ENCODE peak calls at places on chromosomes 13 and 19, in five cellular contexts. S is uterus, U is HepG2, R is stomach, D is A549. A is an unnamed sample.

GRCh38 chr13:82751221-82751620 is 1131.1 kb downstream of the SLITRK1 start:
- DNase-seq in U (no peak), D (no peak), R (no peak), S (no peak), A (no peak)

GRCh38 chr13:98349731-98350305 is 172.7 kb upstream of the RNF113B start:
- DNase-seq in S (no peak), U (peak), R (peak), D (no peak), A (no peak)

GRCh38 chr19:2043864-2044708 is 7.0 kb downstream of the MKNK2 start:
- DNase-seq in D (no peak), R (no peak), U (no peak), S (peak), A (no peak)

GRCh38 chr19:35740423-35741215 is 1.6 kb downstream of the IGFLR1 start:
- DNase-seq in R (peak), S (peak), U (peak), D (peak), A (peak)

GRCh38 chr13:46211116-46211515 is 612 bp upstream of the LRRC63 start:
- DNase-seq in D (no peak), R (no peak), U (no peak), S (no peak), A (no peak)

GRCh38 chr19:28632357-28633076 is 580.4 kb downstream of the UQCRFS1 start:
- DNase-seq in U (no peak), R (no peak), S (no peak), D (no peak), A (no peak)

GRCh38 chr19:10290876-10291553 is 1.3 kb downstream of the ICAM5 start:
- DNase-seq in D (no peak), R (peak), U (peak), S (no peak), A (no peak)

GRCh38 chr13:50393641-50394040 is 378.4 kb downstream of the KCNRG start:
- DNase-seq in U (no peak), S (no peak), D (no peak), R (no peak), A (no peak)

GRCh38 chr19:17654993-17655392 is 33.2 kb downstream of the UNC13A start:
- DNase-seq in R (no peak), U (no peak), D (peak), S (no peak), A (peak)

GRCh38 chr13:98297043-98297442 is 120.0 kb upstream of the RNF113B start:
- DNase-seq in D (no peak), S (no peak), R (no peak), U (no peak), A (no peak)

GRCh38 chr13:42814868-42815267 is 33.5 kb downstream of the FAM216B start:
- DNase-seq in R (no peak), U (no peak), D (peak), S (no peak), A (no peak)

GRCh38 chr19:47241919-47242644 is 11.1 kb upstream of the BBC3 start:
- DNase-seq in S (no peak), R (no peak), D (no peak), U (no peak), A (no peak)

GRCh38 chr19:38317104-38317612 is 1.4 kb upstream of the YIF1B start:
- DNase-seq in D (no peak), S (no peak), R (no peak), U (no peak), A (no peak)

GRCh38 chr13:112168771-112169170 is 101.8 kb downstream of the SOX1 start:
- DNase-seq in D (no peak), U (no peak), S (no peak), R (no peak), A (no peak)

GRCh38 chr13:51057931-51058330 is 53.1 kb downstream of the C13orf42 start:
- DNase-seq in S (no peak), U (no peak), D (no peak), R (no peak), A (no peak)

GRCh38 chr19:3059653-3060052 is 2.6 kb downstream of the TLE5 start:
- DNase-seq in U (no peak), D (no peak), S (no peak), R (no peak), A (no peak)

GRCh38 chr13:26980099-26981031 is 191.2 kb downstream of the USP12 start:
- DNase-seq in R (no peak), U (no peak), D (no peak), S (no peak), A (no peak)

GRCh38 chr19:40560092-40560507 is 16.6 kb upstream of the SHKBP1 start:
- DNase-seq in R (no peak), S (no peak), U (no peak), D (no peak), A (no peak)

GRCh38 chr13:33547035-33547434 is 261.5 kb upstream of the STARD13 start:
- DNase-seq in S (no peak), D (no peak), U (no peak), R (no peak), A (no peak)

GRCh38 chr13:50136678-50137077 is 121.4 kb downstream of the KCNRG start:
- DNase-seq in R (no peak), U (no peak), D (no peak), S (no peak), A (no peak)

GRCh38 chr13:97318532-97318931 is 96.4 kb downstream of the MBNL2 start:
- DNase-seq in R (no peak), S (no peak), U (no peak), D (no peak), A (no peak)

GRCh38 chr19:55702131-55702627 is 27.2 kb downstream of the EPN1 start:
- DNase-seq in R (peak), D (no peak), U (no peak), S (no peak), A (no peak)

GRCh38 chr19:40348961-40349507 is 539 bp downstream of the PLD3 start:
- DNase-seq in D (peak), U (peak), R (no peak), S (no peak), A (no peak)

GRCh38 chr19:35549174-35549788 is 3.9 kb downstream of the TMEM147 start:
- DNase-seq in U (peak), R (peak), S (peak), D (peak), A (peak)

GRCh38 chr19:47713046-47714021 is at the start of gene EHD2:
- DNase-seq in D (peak), U (no peak), R (peak), S (peak), A (peak)

GRCh38 chr19:50357178-50358100 is 8.0 kb downstream of the NAPSA start:
- DNase-seq in S (peak), U (peak), D (peak), R (peak), A (peak)

GRCh38 chr13:26184791-26185250 is 37.3 kb downstream of the RNF6 start:
- DNase-seq in S (peak), R (peak), D (peak), U (peak), A (peak)

GRCh38 chr13:26508885-26509284 is 48.6 kb upstream of the WASF3 start:
- DNase-seq in S (peak), U (no peak), D (no peak), R (peak), A (no peak)

GRCh38 chr19:11460207-11460606 is 20.6 kb downstream of the ELAVL3 start:
- DNase-seq in D (no peak), U (no peak), R (no peak), S (no peak), A (no peak)

GRCh38 chr19:18441804-18442788 is 4.2 kb upstream of the ISYNA1 start:
- DNase-seq in U (peak), D (no peak), R (no peak), S (no peak), A (no peak)

GRCh38 chr13:43433691-43434121 is 353.1 kb downstream of the ENOX1 start:
- DNase-seq in U (no peak), R (no peak), S (no peak), D (no peak), A (no peak)

GRCh38 chr19:39438270-39438934 is 2.7 kb upstream of the RPS16 start:
- DNase-seq in U (peak), R (no peak), S (no peak), D (no peak), A (no peak)

GRCh38 chr13:42318570-42318969 is 46.6 kb downstream of the AKAP11 start:
- DNase-seq in R (no peak), D (no peak), U (no peak), S (no peak), A (no peak)

GRCh38 chr19:13734751-13735150 is 29.6 kb upstream of the MRI1 start:
- DNase-seq in D (no peak), R (no peak), S (no peak), U (no peak), A (no peak)

GRCh38 chr19:13729859-13730258 is 34.5 kb upstream of the MRI1 start:
- DNase-seq in D (no peak), S (no peak), U (no peak), R (no peak), A (no peak)

GRCh38 chr19:13727798-13728197 is 36.5 kb upstream of the MRI1 start:
- DNase-seq in R (no peak), U (no peak), S (no peak), D (no peak), A (no peak)

GRCh38 chr19:13732337-13732736 is 32.0 kb upstream of the MRI1 start:
- DNase-seq in D (no peak), S (no peak), R (no peak), U (no peak), A (no peak)

GRCh38 chr19:13731147-13731964 is 33.0 kb upstream of the MRI1 start:
- DNase-seq in D (peak), R (peak), U (peak), S (peak), A (peak)
- TF ChIP-seq POLR2A in D (peak), R (no peak), U (peak), S (peak), A (peak)

GRCh38 chr13:75482070-75482819 is at the start of gene TBC1D4:
- DNase-seq in R (peak), U (peak), S (peak), D (peak), A (peak)
- TF ChIP-seq POLR2A in R (no peak), U (peak), S (peak), D (peak), A (peak)

DNA sequence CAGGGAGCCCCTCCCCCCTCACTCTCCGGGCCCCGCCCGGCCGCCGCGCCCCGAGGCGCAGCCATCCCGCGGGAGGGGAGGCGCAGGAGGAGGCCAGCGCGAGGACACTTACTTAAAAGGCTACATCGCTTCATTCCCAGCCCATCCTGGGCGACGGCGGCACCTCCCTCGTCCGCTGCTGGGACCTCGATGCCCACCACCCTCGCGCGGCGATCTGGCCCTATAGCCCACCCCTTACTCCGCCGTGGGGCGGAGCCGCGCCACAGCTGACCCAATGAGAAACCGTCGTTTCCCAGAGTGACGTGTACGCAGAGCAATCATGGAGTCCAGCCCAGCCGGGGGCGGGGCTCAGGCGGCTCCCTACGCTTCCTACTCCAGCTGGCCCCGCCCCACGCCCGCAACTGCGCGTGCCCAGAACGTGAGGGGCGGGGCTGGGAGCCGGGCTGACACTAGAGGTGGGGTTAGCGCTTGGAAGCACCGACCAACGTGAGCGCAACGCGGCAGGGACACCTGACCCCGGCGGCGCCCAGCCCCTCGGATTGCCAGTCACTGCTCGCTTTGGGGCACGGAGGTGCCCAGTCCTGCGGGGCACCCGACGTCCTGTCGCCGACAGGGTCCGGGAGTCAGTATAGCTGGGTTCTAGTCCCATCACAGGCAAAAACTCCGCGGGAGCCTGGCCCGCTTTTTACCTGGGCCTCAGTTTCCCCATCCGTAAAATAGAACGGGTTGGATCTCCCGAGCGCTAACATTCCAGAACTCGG is at the start of gene ANKRD27:
- DNase-seq in R (peak), S (peak), D (peak), U (peak), A (peak)
- TF ChIP-seq POLR2A in R (no peak), S (no peak), D (peak), U (peak), A (peak)

DNA sequence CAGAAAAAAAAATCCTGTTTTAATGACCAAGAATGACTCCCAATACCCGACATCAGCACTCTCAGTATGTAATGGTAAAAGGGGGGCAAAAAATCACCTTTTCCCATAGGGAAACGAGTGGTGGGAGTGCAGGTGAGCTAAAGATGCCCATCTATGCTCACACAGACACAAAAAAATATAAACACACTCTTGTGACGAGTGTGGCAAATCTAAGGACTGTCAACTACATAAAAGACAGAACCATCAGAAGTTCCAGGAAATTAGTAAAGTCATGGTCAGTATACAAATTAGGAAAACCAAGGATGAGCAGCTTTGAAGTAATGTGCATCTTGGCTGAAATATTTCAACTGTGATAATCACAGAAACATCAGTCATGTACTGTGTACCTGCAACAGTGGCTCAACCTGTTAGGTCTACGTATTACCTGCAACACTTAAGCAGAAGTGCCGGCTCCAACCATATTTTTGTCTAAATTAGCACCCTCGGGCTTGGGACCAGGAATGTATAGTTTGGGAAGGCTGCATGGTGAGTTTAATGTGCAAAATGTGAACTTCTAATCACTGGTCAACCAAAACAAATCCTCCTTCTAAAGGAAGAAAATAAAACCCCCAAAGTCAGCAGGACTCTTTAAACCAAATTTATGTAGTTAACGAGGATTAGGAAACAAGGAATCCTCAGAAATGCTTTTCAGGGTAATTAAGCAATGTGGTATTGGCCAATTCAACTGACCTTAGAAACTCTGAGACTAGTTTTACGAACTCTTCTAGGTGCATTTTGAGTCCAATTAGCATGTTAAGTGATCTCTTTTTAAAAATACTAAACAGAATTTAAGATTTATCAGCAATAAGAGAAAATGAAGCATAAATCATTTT is 24.4 kb downstream of the ANKRD10 start:
- DNase-seq in R (no peak), S (no peak), D (no peak), U (no peak), A (no peak)
- TF ChIP-seq POLR2A in R (no peak), S (no peak), D (no peak), U (no peak), A (no peak)

GRCh38 chr13:109924376-109924775 is 138.0 kb upstream of the IRS2 start:
- DNase-seq in D (no peak), R (no peak), S (no peak), U (no peak), A (no peak)
- TF ChIP-seq POLR2A in D (no peak), R (no peak), S (no peak), U (no peak), A (no peak)

GRCh38 chr19:29941828-29942403 is at the start of gene URI1:
- DNase-seq in D (peak), S (peak), R (peak), U (peak), A (peak)
- TF ChIP-seq POLR2A in D (peak), S (no peak), R (no peak), U (peak), A (peak)

GRCh38 chr19:7636691-7637373 is at the start of gene STXBP2:
- DNase-seq in U (peak), D (peak), R (peak), S (peak), A (no peak)
- TF ChIP-seq POLR2A in U (peak), D (peak), R (no peak), S (no peak), A (no peak)

GRCh38 chr19:54434862-54435174 is 14.2 kb upstream of the LENG8 start:
- DNase-seq in R (no peak), S (no peak), U (no peak), D (no peak), A (no peak)
- TF ChIP-seq POLR2A in R (no peak), S (no peak), U (no peak), D (no peak), A (no peak)

A was measured in H54.